ENCODE peak calls at places on chromosomes 1 and 21, in ten cellular contexts. J, H, E, Y, K, Q, S, A, F and I are unnamed samples.

GRCh38 chr1:14160766-14161165 is 437.7 kb upstream of the KAZN start:
- DNase-seq in J (no peak), H (no peak), E (no peak), Y (no peak), K (no peak), Q (no peak), S (no peak), A (no peak), F (no peak), I (no peak)

GRCh38 chr21:42614811-42615342 is 38.5 kb upstream of the PDE9A start:
- DNase-seq in J (no peak), H (peak), E (no peak), Y (peak), K (peak), Q (no peak), S (peak), A (no peak), F (no peak), I (peak)

GRCh38 chr1:235858784-235859183 is 7.9 kb downstream of the LYST start:
- DNase-seq in J (no peak), H (peak), E (no peak), Y (no peak), K (no peak), Q (no peak), S (no peak), A (no peak), F (no peak), I (no peak)

GRCh38 chr1:60872690-60873089 is 209.7 kb upstream of the NFIA start:
- DNase-seq in J (no peak), H (peak), E (no peak), Y (no peak), K (no peak), Q (no peak), S (no peak), A (no peak), F (no peak), I (no peak)

GRCh38 chr1:92949937-92950817 is 11.1 kb downstream of the DIPK1A start:
- DNase-seq in J (no peak), H (peak), E (peak), Y (no peak), K (peak), Q (no peak), S (no peak), A (no peak), F (no peak), I (no peak)

GRCh38 chr21:31908106-31909031 is 35.5 kb downstream of the HUNK start:
- DNase-seq in J (no peak), H (no peak), E (peak), Y (peak), K (peak), Q (peak), S (no peak), A (no peak), F (no peak), I (no peak)

GRCh38 chr1:245336149-245336983 is 181.6 kb downstream of the KIF26B start:
- DNase-seq in J (no peak), H (no peak), E (no peak), Y (no peak), K (peak), Q (no peak), S (no peak), A (no peak), F (no peak), I (no peak)

GRCh38 chr1:33516428-33516827 is 44.0 kb downstream of the ZSCAN20 start:
- DNase-seq in J (no peak), H (no peak), E (no peak), Y (no peak), K (peak), Q (no peak), S (no peak), A (peak), F (no peak), I (no peak)

GRCh38 chr1:225461533-225462428 is 33.9 kb upstream of the LBR start:
- DNase-seq in J (no peak), H (no peak), E (no peak), Y (no peak), K (no peak), Q (no peak), S (no peak), A (no peak), F (no peak), I (no peak)

GRCh38 chr1:17419626-17420328 is 19.7 kb downstream of the RCC2 start:
- DNase-seq in J (no peak), H (peak), E (peak), Y (peak), K (peak), Q (no peak), S (peak), A (peak), F (peak), I (peak)

GRCh38 chr1:198032668-198033067 is 115.5 kb downstream of the LHX9 start:
- DNase-seq in J (no peak), H (no peak), E (no peak), Y (no peak), K (no peak), Q (no peak), S (no peak), A (no peak), F (no peak), I (no peak)

GRCh38 chr1:8910914-8911313 is 32.4 kb upstream of the ENO1 start:
- DNase-seq in J (no peak), H (peak), E (peak), Y (no peak), K (no peak), Q (no peak), S (no peak), A (no peak), F (no peak), I (no peak)

GRCh38 chr1:147264158-147264768 is 21.8 kb downstream of the CHD1L start:
- DNase-seq in J (no peak), H (peak), E (peak), Y (no peak), K (no peak), Q (no peak), S (no peak), A (no peak), F (no peak), I (no peak)